ENCODE peak calls at places on chromosomes 13 and 19, in eight cellular contexts. K is astrocyte of the spinal cord, Z is cardiac fibroblast, I is right cardiac atrium, U is fibroblast of pulmonary artery, F is mesenchymal stem cell, D is pancreas, R is cardiac muscle cell. V is an unnamed sample.

GRCh38 chr19:54938906-54939305 is 8.4 kb downstream of the NLRP7 start:
- DNase-seq in K (no peak), Z (no peak), I (no peak), U (no peak), F (no peak), D (no peak), R (no peak), V (no peak)

GRCh38 chr13:29101404-29101803 is 281.3 kb downstream of the MTUS2 start:
- DNase-seq in K (no peak), Z (no peak), I (no peak), U (no peak), F (no peak), D (no peak), R (no peak), V (no peak)

GRCh38 chr13:36998624-36999041 is 507 bp downstream of the ALG5 start:
- DNase-seq in K (no peak), Z (no peak), I (peak), U (no peak), F (peak), D (peak), R (peak), V (no peak)

GRCh38 chr19:20664917-20665781 is 3.8 kb upstream of the ZNF626 start:
- DNase-seq in K (no peak), Z (peak), I (peak), U (peak), F (no peak), D (no peak), R (peak), V (peak)

GRCh38 chr13:110338441-110339101 is 31.5 kb downstream of the COL4A2 start:
- DNase-seq in K (peak), Z (peak), I (peak), U (peak), F (peak), D (no peak), R (peak), V (peak)

GRCh38 chr19:50204811-50205675 is 1.6 kb downstream of the MYH14 start:
- DNase-seq in K (no peak), Z (no peak), I (peak), U (no peak), F (no peak), D (peak), R (peak), V (no peak)

GRCh38 chr13:20131057-20131832 is 29.6 kb downstream of the GJA3 start:
- DNase-seq in K (no peak), Z (no peak), I (no peak), U (no peak), F (no peak), D (no peak), R (peak), V (no peak)

GRCh38 chr19:38100589-38100988 is 123.4 kb downstream of the DPF1 start:
- DNase-seq in K (no peak), Z (no peak), I (no peak), U (no peak), F (no peak), D (no peak), R (no peak), V (no peak)

GRCh38 chr13:106917673-106918652 is 350.0 kb upstream of the ARGLU1 start:
- DNase-seq in K (peak), Z (peak), I (peak), U (peak), F (peak), D (peak), R (peak), V (peak)

GRCh38 chr13:98429977-98430785 is 146.7 kb downstream of the STK24 start:
- DNase-seq in K (peak), Z (no peak), I (no peak), U (no peak), F (peak), D (no peak), R (no peak), V (peak)

GRCh38 chr13:58542530-58542929 is 911.0 kb downstream of the PCDH17 start:
- DNase-seq in K (no peak), Z (no peak), I (no peak), U (no peak), F (no peak), D (no peak), R (no peak), V (no peak)

GRCh38 chr19:36169084-36169760 is 17.0 kb upstream of the COX7A1 start:
- DNase-seq in K (no peak), Z (peak), I (peak), U (no peak), F (no peak), D (peak), R (no peak), V (no peak)

GRCh38 chr19:3642987-3643386 is 16.4 kb upstream of the CACTIN start:
- DNase-seq in K (no peak), Z (no peak), I (no peak), U (no peak), F (peak), D (no peak), R (peak), V (no peak)

GRCh38 chr13:29883941-29884518 is 33.6 kb upstream of the UBL3 start:
- DNase-seq in K (no peak), Z (peak), I (no peak), U (peak), F (no peak), D (no peak), R (no peak), V (no peak)

GRCh38 chr13:98033277-98034247 is 80.1 kb downstream of the IPO5 start:
- DNase-seq in K (peak), Z (peak), I (no peak), U (peak), F (peak), D (peak), R (peak), V (peak)

GRCh38 chr13:85368686-85369085 is 430.5 kb downstream of the SLITRK6 start:
- DNase-seq in K (no peak), Z (no peak), I (no peak), U (no peak), F (no peak), D (no peak), R (no peak), V (no peak)

GRCh38 chr13:24851546-24851945 is 87.6 kb downstream of the RNF17 start:
- DNase-seq in K (no peak), Z (no peak), I (no peak), U (peak), F (peak), D (no peak), R (no peak), V (peak)

GRCh38 chr19:54266133-54266532 is 9.1 kb upstream of the LILRB5 start:
- DNase-seq in K (peak), Z (peak), I (peak), U (peak), F (peak), D (peak), R (peak), V (peak)

GRCh38 chr13:70357031-70357430 is 248.8 kb upstream of the KLHL1 start:
- DNase-seq in K (no peak), Z (no peak), I (no peak), U (no peak), F (no peak), D (no peak), R (no peak), V (no peak)

GRCh38 chr19:8592231-8593009 is 15.2 kb upstream of the MYO1F start:
- DNase-seq in K (peak), Z (peak), I (peak), U (peak), F (peak), D (peak), R (peak), V (peak)

GRCh38 chr13:90365130-90365529 is 982.4 kb upstream of the MIR17HG start:
- DNase-seq in K (peak), Z (peak), I (no peak), U (peak), F (peak), D (no peak), R (no peak), V (peak)

GRCh38 chr19:4455742-4456565 is 1.6 kb downstream of the UBXN6 start:
- DNase-seq in K (peak), Z (peak), I (peak), U (peak), F (peak), D (no peak), R (peak), V (peak)

GRCh38 chr19:14006766-14007562 is 844 bp upstream of the RFX1 start:
- DNase-seq in K (no peak), Z (no peak), I (peak), U (no peak), F (no peak), D (no peak), R (no peak), V (no peak)

GRCh38 chr19:10744222-10744847 is 26.5 kb downstream of the DNM2 start:
- DNase-seq in K (no peak), Z (no peak), I (no peak), U (no peak), F (no peak), D (no peak), R (no peak), V (no peak)

GRCh38 chr19:29704562-29705558 is 10.2 kb downstream of the C19orf12 start:
- DNase-seq in K (no peak), Z (no peak), I (no peak), U (no peak), F (no peak), D (no peak), R (no peak), V (no peak)

GRCh38 chr13:110138009-110138699 is 168.8 kb downstream of the COL4A1 start:
- DNase-seq in K (peak), Z (peak), I (peak), U (peak), F (peak), D (peak), R (peak), V (peak)

GRCh38 chr13:51243832-51244231 is 21.6 kb downstream of the FAM124A start:
- DNase-seq in K (no peak), Z (no peak), I (no peak), U (no peak), F (no peak), D (no peak), R (no peak), V (no peak)

GRCh38 chr13:78621086-78621485 is 17.7 kb upstream of the POU4F1 start:
- DNase-seq in K (no peak), Z (no peak), I (no peak), U (no peak), F (no peak), D (no peak), R (no peak), V (no peak)

GRCh38 chr13:79314652-79315051 is 91.4 kb downstream of the RBM26 start:
- DNase-seq in K (no peak), Z (no peak), I (no peak), U (no peak), F (no peak), D (no peak), R (no peak), V (no peak)

GRCh38 chr13:26914624-26915023 is 154.0 kb upstream of the GPR12 start:
- DNase-seq in K (peak), Z (peak), I (no peak), U (no peak), F (no peak), D (no peak), R (no peak), V (peak)

GRCh38 chr19:42150940-42151339 is 18.7 kb upstream of the POU2F2 start:
- DNase-seq in K (no peak), Z (no peak), I (no peak), U (no peak), F (no peak), D (no peak), R (no peak), V (no peak)

GRCh38 chr13:30865131-30866009 is 40.7 kb upstream of the MEDAG start:
- DNase-seq in K (peak), Z (peak), I (peak), U (peak), F (peak), D (peak), R (peak), V (peak)

GRCh38 chr13:80778302-80778701 is 437.4 kb upstream of the SPRY2 start:
- DNase-seq in K (no peak), Z (no peak), I (no peak), U (no peak), F (no peak), D (no peak), R (no peak), V (no peak)

GRCh38 chr13:27789153-27789494 is 3.2 kb upstream of the GSX1 start:
- DNase-seq in K (no peak), Z (no peak), I (no peak), U (no peak), F (no peak), D (no peak), R (no peak), V (no peak)

GRCh38 chr19:40822161-40822560 is 23.2 kb downstream of the EGLN2 start:
- DNase-seq in K (no peak), Z (no peak), I (no peak), U (no peak), F (no peak), D (peak), R (no peak), V (no peak)

GRCh38 chr19:6772028-6772865 is at the start of gene VAV1:
- DNase-seq in K (no peak), Z (no peak), I (peak), U (no peak), F (no peak), D (no peak), R (no peak), V (no peak)

GRCh38 chr19:5113101-5113557 is 144.2 kb downstream of the KDM4B start:
- DNase-seq in K (peak), Z (no peak), I (no peak), U (peak), F (peak), D (no peak), R (no peak), V (peak)

GRCh38 chr19:9018163-9018875 is 8.1 kb upstream of the MUC16 start:
- DNase-seq in K (no peak), Z (no peak), I (no peak), U (no peak), F (no peak), D (no peak), R (no peak), V (no peak)

GRCh38 chr19:45952341-45952690 is 21.3 kb downstream of the NOVA2 start:
- DNase-seq in K (no peak), Z (no peak), I (no peak), U (no peak), F (no peak), D (no peak), R (no peak), V (no peak)
- H3K4me3 ChIP-seq in K (no peak), Z (no peak), I (no peak), U (no peak), F (no peak), D (no peak), R (no peak), V (no peak)

GRCh38 chr19:2561895-2562294 is 86.0 kb downstream of the GADD45B start:
- DNase-seq in K (no peak), Z (no peak), I (peak), U (no peak), F (no peak), D (no peak), R (no peak), V (no peak)
- H3K4me3 ChIP-seq in K (no peak), Z (no peak), I (no peak), U (no peak), F (no peak), D (no peak), R (no peak), V (no peak)

GRCh38 chr19:802497-802887 is 5.2 kb downstream of the PTBP1 start:
- DNase-seq in K (peak), Z (peak), I (no peak), U (no peak), F (no peak), D (no peak), R (no peak), V (peak)
- H3K4me3 ChIP-seq in K (no peak), Z (peak), I (no peak), U (peak), F (no peak), D (peak), R (no peak), V (peak)

GRCh38 chr19:48102870-48103751 is 7.5 kb downstream of the PLA2G4C start:
- DNase-seq in K (peak), Z (peak), I (no peak), U (peak), F (no peak), D (no peak), R (peak), V (peak)
- H3K4me3 ChIP-seq in K (no peak), Z (no peak), I (no peak), U (no peak), F (no peak), D (no peak), R (no peak), V (no peak)

DNA sequence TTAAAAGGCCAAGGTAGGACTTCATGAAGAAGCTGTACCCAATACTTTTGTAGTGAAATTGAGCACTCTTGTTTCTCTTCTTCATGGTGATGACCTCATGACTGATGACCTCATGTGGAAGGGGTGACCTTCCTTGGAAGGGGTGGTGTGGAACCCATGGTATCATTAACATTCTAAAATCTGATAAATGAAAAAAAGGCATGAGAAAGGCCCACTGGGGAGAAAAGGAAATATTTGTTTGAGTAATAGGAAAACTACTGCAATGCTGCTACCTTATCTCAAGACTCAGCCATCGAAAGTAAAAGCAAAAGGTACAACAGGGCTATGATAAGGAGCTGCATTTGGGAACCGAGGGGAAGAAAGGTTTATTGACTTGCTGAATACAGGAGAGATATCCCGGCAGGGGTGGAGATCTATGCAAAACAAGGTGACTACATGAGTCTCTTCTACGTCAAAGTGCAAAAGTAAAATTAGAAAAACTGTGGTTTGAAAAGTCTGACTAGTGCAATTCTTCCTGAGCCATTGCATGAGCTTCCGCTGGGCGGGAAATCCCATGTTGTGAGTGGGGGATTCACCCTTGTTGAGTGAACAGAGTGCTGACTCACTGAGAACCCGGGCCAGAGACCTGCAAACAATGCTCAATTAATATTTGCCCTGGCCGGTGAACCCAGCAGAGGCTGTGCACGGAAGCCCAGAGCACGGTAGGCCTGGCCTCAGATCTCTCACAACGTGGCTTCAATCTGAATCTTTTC is 138.9 kb upstream of the RFC3 start:
- DNase-seq in K (peak), Z (peak), I (peak), U (peak), F (peak), D (peak), R (no peak), V (peak)
- H3K4me3 ChIP-seq in K (no peak), Z (no peak), I (no peak), U (peak), F (no peak), D (peak), R (no peak), V (no peak)